ENCODE peak calls at places on chromosomes 4 and X, in four cellular contexts. One of them, this sample, is unnamed.

GRCh38 chr4:53313510-53313909 is 52.4 kb downstream of the SCFD2 start:
- DNase-seq in Panc1: no peak
- DNase-seq in Peyer's patch: no peak
- DNase-seq in mesothelial cell of epicardium: no peak
- DNase-seq in this sample: no peak

GRCh38 chr4:102572452-102572851 is 71.3 kb downstream of the NFKB1 start:
- DNase-seq in Panc1: no peak
- DNase-seq in mesothelial cell of epicardium: no peak
- DNase-seq in Peyer's patch: no peak
- DNase-seq in this sample: no peak

GRCh38 chr4:88037447-88037846 is 30.0 kb downstream of the PKD2 start:
- DNase-seq in Peyer's patch: no peak
- DNase-seq in mesothelial cell of epicardium: no peak
- DNase-seq in Panc1: no peak
- DNase-seq in this sample: no peak

GRCh38 chrX:133722756-133723155 is 262.6 kb downstream of the GPC3 start:
- DNase-seq in Peyer's patch: no peak
- DNase-seq in Panc1: no peak
- DNase-seq in mesothelial cell of epicardium: no peak
- DNase-seq in this sample: no peak

GRCh38 chrX:22758807-22759481 is 240.8 kb upstream of the DDX53 start:
- DNase-seq in Peyer's patch: no peak
- DNase-seq in Panc1: no peak
- DNase-seq in mesothelial cell of epicardium: no peak
- DNase-seq in this sample: no peak

GRCh38 chr4:54971474-54971950 is 153.9 kb downstream of the KDR start:
- DNase-seq in Panc1: peak; percentile 42
- DNase-seq in mesothelial cell of epicardium: no peak
- DNase-seq in Peyer's patch: no peak
- DNase-seq in this sample: peak; percentile 17

GRCh38 chr4:132395576-132395975 is 753.5 kb upstream of the PCDH10 start:
- DNase-seq in mesothelial cell of epicardium: no peak
- DNase-seq in Panc1: no peak
- DNase-seq in Peyer's patch: no peak
- DNase-seq in this sample: no peak

GRCh38 chr4:19494958-19495357 is 756.7 kb upstream of the SLIT2 start:
- DNase-seq in Panc1: no peak
- DNase-seq in Peyer's patch: no peak
- DNase-seq in mesothelial cell of epicardium: no peak
- DNase-seq in this sample: no peak

GRCh38 chrX:17067534-17067933 is 121.1 kb downstream of the REPS2 start:
- DNase-seq in Panc1: no peak
- DNase-seq in Peyer's patch: no peak
- DNase-seq in mesothelial cell of epicardium: no peak
- DNase-seq in this sample: no peak

GRCh38 chr4:119211856-119212250 is 660 bp upstream of the USP53 start:
- DNase-seq in Panc1: no peak
- DNase-seq in Peyer's patch: no peak
- DNase-seq in mesothelial cell of epicardium: no peak
- DNase-seq in this sample: no peak

GRCh38 chr4:98657531-98658286 is 702 bp downstream of the TSPAN5 start:
- DNase-seq in mesothelial cell of epicardium: no peak
- DNase-seq in Panc1: no peak
- DNase-seq in Peyer's patch: peak; percentile 59
- DNase-seq in this sample: peak; percentile 33

GRCh38 chrX:67612231-67612630 is 68.4 kb downstream of the AR start:
- DNase-seq in mesothelial cell of epicardium: no peak
- DNase-seq in Panc1: no peak
- DNase-seq in Peyer's patch: no peak
- DNase-seq in this sample: no peak

GRCh38 chr4:101414496-101414895 is 67.2 kb upstream of the PPP3CA start:
- DNase-seq in Panc1: no peak
- DNase-seq in mesothelial cell of epicardium: no peak
- DNase-seq in Peyer's patch: no peak
- DNase-seq in this sample: no peak

GRCh38 chr4:72919937-72920336 is 149.6 kb downstream of the COX18 start:
- DNase-seq in Peyer's patch: no peak
- DNase-seq in Panc1: no peak
- DNase-seq in mesothelial cell of epicardium: no peak
- DNase-seq in this sample: no peak

GRCh38 chr4:128358231-128358902 is 70.8 kb upstream of the PGRMC2 start:
- DNase-seq in Peyer's patch: no peak
- DNase-seq in Panc1: no peak
- DNase-seq in mesothelial cell of epicardium: no peak
- DNase-seq in this sample: no peak

GRCh38 chr4:146654976-146655761 is 16.5 kb downstream of the POU4F2 start:
- DNase-seq in mesothelial cell of epicardium: no peak
- DNase-seq in Peyer's patch: no peak
- DNase-seq in Panc1: no peak
- DNase-seq in this sample: no peak

GRCh38 chrX:139883984-139884383 is 48.9 kb downstream of the ATP11C start:
- DNase-seq in Panc1: no peak
- DNase-seq in mesothelial cell of epicardium: no peak
- DNase-seq in Peyer's patch: no peak
- DNase-seq in this sample: no peak
- TF ChIP-seq CTCF in Panc1: no peak
- TF ChIP-seq CTCF in mesothelial cell of epicardium: no peak
- TF ChIP-seq CTCF in Peyer's patch: no peak
- TF ChIP-seq CTCF in this sample: no peak

GRCh38 chrX:19889582-19890342 is 2.4 kb upstream of the SH3KBP1 start:
- DNase-seq in Peyer's patch: peak; percentile 68
- DNase-seq in Panc1: no peak
- DNase-seq in mesothelial cell of epicardium: peak; percentile 50
- DNase-seq in this sample: no peak
- TF ChIP-seq CTCF in Peyer's patch: no peak
- TF ChIP-seq CTCF in Panc1: peak; percentile 49
- TF ChIP-seq CTCF in mesothelial cell of epicardium: no peak
- TF ChIP-seq CTCF in this sample: no peak

DNA sequence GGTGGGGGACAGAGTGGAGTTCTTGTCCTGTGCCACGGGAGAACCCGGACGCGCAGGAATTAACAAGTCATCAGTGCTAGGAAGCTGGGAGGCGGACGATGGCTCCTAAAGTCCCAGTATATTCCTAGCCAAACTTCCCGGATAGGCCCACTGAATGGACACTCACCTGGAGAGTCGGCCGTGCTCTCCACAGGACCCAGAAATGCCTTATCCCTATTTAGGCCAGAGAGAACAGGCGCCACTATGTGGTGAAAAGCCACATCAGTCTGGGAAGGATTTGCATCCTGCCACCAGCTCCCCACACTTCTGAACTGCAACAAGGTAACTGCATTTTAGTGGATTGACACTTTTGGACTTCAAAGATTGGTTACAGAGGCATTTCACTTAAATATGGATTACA is 1.1 kb downstream of the CFAP299 start:
- DNase-seq in Peyer's patch: no peak
- DNase-seq in Panc1: no peak
- DNase-seq in mesothelial cell of epicardium: no peak
- DNase-seq in this sample: no peak
- TF ChIP-seq CTCF in Peyer's patch: no peak
- TF ChIP-seq CTCF in Panc1: peak; percentile 65
- TF ChIP-seq CTCF in mesothelial cell of epicardium: no peak
- TF ChIP-seq CTCF in this sample: peak; percentile 53

DNA sequence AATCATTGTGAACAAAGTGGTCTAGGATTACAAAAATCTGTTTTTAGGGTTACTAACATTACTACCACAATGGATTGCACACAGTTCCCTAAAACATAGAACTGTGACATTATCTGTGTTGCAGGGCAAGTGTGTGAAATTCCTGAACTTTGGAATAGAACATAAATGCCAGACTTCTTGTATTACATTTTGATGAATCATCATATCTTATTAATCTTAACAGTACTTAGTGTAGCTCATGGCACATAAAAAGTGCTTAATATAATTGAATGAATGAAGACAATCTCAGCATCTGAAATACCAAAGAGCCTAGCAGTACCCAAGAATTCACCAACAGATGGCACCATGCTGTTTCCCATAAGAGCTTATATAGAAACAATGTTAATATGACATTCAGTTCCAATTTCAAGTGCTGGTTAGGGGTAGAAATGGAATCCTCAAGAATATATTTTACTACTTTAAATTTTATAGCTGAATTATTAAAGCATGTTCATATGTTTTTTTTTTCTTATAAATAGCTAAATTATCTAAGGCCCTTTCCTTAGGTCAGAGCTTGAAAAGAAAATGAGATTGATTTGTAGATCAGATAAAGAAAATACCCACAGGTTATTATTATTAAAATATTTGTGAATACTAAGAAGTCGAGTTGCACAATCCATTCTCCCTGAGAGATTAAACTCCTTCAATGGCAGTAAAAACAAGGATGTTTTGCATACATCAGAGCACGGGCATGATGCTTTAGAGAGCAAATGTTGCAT is 25.8 kb upstream of the SHISA3 start:
- DNase-seq in Peyer's patch: no peak
- DNase-seq in Panc1: peak; percentile 13
- DNase-seq in mesothelial cell of epicardium: no peak
- DNase-seq in this sample: peak; percentile 25
- TF ChIP-seq CTCF in Peyer's patch: peak; percentile 51
- TF ChIP-seq CTCF in Panc1: peak; percentile 55
- TF ChIP-seq CTCF in mesothelial cell of epicardium: peak; percentile 29
- TF ChIP-seq CTCF in this sample: peak; percentile 72

GRCh38 chr4:154854362-154854761 is 73.3 kb downstream of the RBM46 start:
- DNase-seq in Peyer's patch: no peak
- DNase-seq in Panc1: no peak
- DNase-seq in mesothelial cell of epicardium: no peak
- DNase-seq in this sample: no peak
- TF ChIP-seq CTCF in Peyer's patch: peak; percentile 19
- TF ChIP-seq CTCF in Panc1: peak; percentile 31
- TF ChIP-seq CTCF in mesothelial cell of epicardium: no peak
- TF ChIP-seq CTCF in this sample: peak; percentile 42